ENCODE peak calls at places on chromosomes 5 and 9, in four cellular contexts. C is A549; U is coronary artery; F is CD4-positive, CD25-positive, alpha-beta regulatory T cell. N is an unnamed sample.

GRCh38 chr9:113528088-113528487 is 64.6 kb downstream of the RGS3 start:
- DNase-seq in C (no peak), U (no peak), F (no peak), N (no peak)

GRCh38 chr9:82957526-82958379 is 105.2 kb downstream of the RASEF start:
- DNase-seq in U (no peak), C (no peak), F (no peak), N (no peak)

GRCh38 chr5:40599676-40600075 is 80.0 kb upstream of the PTGER4 start:
- DNase-seq in C (no peak), U (no peak), F (no peak), N (no peak)

GRCh38 chr5:105952875-105953274 is 1717.9 kb downstream of the EFNA5 start:
- DNase-seq in C (no peak), U (no peak), F (no peak), N (no peak)

GRCh38 chr5:151153766-151154272 is 3.8 kb downstream of the ANXA6 start:
- DNase-seq in F (no peak), U (no peak), C (no peak), N (no peak)

GRCh38 chr5:173843800-173844199 is 44.3 kb upstream of the CPEB4 start:
- DNase-seq in U (no peak), F (no peak), C (no peak), N (no peak)

GRCh38 chr5:176415240-176416122 is 858 bp downstream of the CLTB start:
- DNase-seq in U (peak; percentile 83), C (peak; percentile 81), F (peak; percentile 13), N (no peak)

GRCh38 chr5:102048940-102049339 is 247.1 kb downstream of the SLCO4C1 start:
- DNase-seq in F (no peak), U (no peak), C (no peak), N (no peak)

GRCh38 chr9:107336718-107337360 is 53.8 kb downstream of the RAD23B start:
- DNase-seq in U (no peak), C (no peak), F (no peak), N (no peak)

GRCh38 chr9:95131023-95131943 is 186.2 kb downstream of the FANCC start:
- DNase-seq in U (no peak), F (peak; percentile 26), C (peak; percentile 72), N (no peak)

GRCh38 chr5:37867634-37868033 is 27.8 kb upstream of the GDNF start:
- DNase-seq in F (no peak), C (no peak), U (no peak), N (no peak)

GRCh38 chr9:78103971-78104433 is 72.4 kb upstream of the GNAQ start:
- DNase-seq in U (no peak), C (no peak), F (no peak), N (peak; percentile 13)

GRCh38 chr9:76987594-76988200 is 31.8 kb upstream of the FOXB2 start:
- DNase-seq in C (peak; percentile 38), F (no peak), U (no peak), N (no peak)

GRCh38 chr9:135480071-135480941 is 724 bp downstream of the PPP1R26 start:
- DNase-seq in F (no peak), U (no peak), C (peak; percentile 50), N (no peak)

GRCh38 chr9:98380065-98380681 is 124.7 kb upstream of the TBC1D2 start:
- DNase-seq in C (no peak), U (no peak), F (no peak), N (no peak)

GRCh38 chr9:14313378-14313940 is 482 bp downstream of the NFIB start:
- DNase-seq in C (no peak), F (no peak), U (no peak), N (no peak)

GRCh38 chr5:179749857-179750508 is 17.4 kb downstream of the MAML1 start:
- DNase-seq in U (no peak), C (no peak), F (no peak), N (no peak)

GRCh38 chr9:107749787-107750444 is 260.3 kb upstream of the KLF4 start:
- DNase-seq in U (peak; percentile 96), C (peak; percentile 56), F (no peak), N (no peak)

GRCh38 chr5:150394103-150394502 is 18.6 kb downstream of the CD74 start:
- DNase-seq in C (peak; percentile 43), U (no peak), F (no peak), N (no peak)

GRCh38 chr9:86754581-86754980 is 192.7 kb downstream of the GAS1 start:
- DNase-seq in F (no peak), C (no peak), U (no peak), N (no peak)

GRCh38 chr5:106862450-106863193 is 808.1 kb downstream of the EFNA5 start:
- DNase-seq in U (no peak), F (no peak), C (no peak), N (no peak)

GRCh38 chr5:17189381-17190036 is 27.9 kb upstream of the BASP1 start:
- DNase-seq in F (peak; percentile 23), U (peak; percentile 77), C (peak; percentile 49), N (peak; percentile 46)

GRCh38 chr5:14699159-14699558 is 34.6 kb downstream of the OTULIN start:
- DNase-seq in U (no peak), C (no peak), F (no peak), N (no peak)

GRCh38 chr5:52839285-52839684 is 51.6 kb downstream of the ITGA1 start:
- DNase-seq in U (no peak), C (no peak), F (no peak), N (no peak)

GRCh38 chr5:52841114-52841513 is 53.4 kb downstream of the ITGA1 start:
- DNase-seq in F (no peak), C (no peak), U (no peak), N (no peak)

GRCh38 chr5:52842111-52842510 is 54.4 kb downstream of the ITGA1 start:
- DNase-seq in U (no peak), F (no peak), C (no peak), N (no peak)

GRCh38 chr5:52838306-52839015 is 50.7 kb downstream of the ITGA1 start:
- DNase-seq in F (no peak), C (no peak), U (no peak), N (no peak)

GRCh38 chr5:52840286-52841050 is 52.8 kb downstream of the ITGA1 start:
- DNase-seq in U (no peak), F (no peak), C (no peak), N (no peak)
- H3K4me3 ChIP-seq in U (peak overlapping the region; percentile 48), F (no peak overlapping the region), C (no peak overlapping the region), N (no peak overlapping the region)

DNA sequence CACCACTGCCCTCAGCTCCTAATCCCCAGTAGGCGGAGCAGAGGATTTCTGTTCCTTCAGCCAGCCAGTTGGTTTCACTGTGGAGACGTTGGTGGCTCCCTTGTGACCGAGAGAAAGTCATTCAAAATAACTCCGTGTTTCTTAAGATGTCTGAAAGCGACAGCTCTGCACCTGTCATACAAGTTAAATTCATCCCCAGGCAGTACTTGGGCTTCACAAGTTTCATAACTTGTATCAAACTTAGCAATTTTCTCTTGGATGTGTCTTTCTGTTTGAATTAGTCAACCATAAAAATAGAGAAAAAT is 410 bp upstream of the CDKN2B start:
- DNase-seq in F (no peak), U (no peak), C (no peak), N (no peak)
- H3K4me3 ChIP-seq in F (peak overlapping the region; percentile 45), U (peak overlapping the region; percentile 73), C (no peak overlapping the region), N (peak overlapping the region; percentile 81)

DNA sequence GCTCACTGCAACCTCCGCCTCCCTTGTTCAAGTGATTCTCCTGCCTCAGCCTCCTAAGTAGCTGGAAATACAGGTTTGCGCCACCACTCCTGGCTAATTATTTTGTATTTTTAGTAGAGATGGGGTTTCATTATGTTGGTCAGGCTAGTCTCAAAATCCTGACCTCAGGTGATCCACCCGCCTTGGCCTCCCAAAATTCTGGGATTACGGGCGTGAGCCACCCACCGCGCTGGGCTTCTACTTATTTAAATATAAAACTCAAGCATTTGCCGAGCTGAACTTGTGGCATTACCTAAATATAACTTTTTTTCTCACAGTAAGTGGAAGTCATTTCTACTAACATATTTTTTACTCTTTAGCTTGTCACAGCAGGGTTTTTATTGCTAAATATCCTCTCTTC is 1356.3 kb upstream of the ACO1 start:
- DNase-seq in F (no peak), C (no peak), U (no peak), N (no peak)
- H3K4me3 ChIP-seq in F (no peak overlapping the region), C (no peak overlapping the region), U (no peak overlapping the region), N (no peak overlapping the region)

GRCh38 chr5:181188700-181189362 is 16.2 kb downstream of the TRIM7 start:
- DNase-seq in F (peak; percentile 84), U (peak; percentile 89), C (no peak), N (no peak)

GRCh38 chr5:181185560-181185959 is 19.4 kb downstream of the TRIM7 start:
- DNase-seq in F (no peak), C (no peak), U (no peak), N (no peak)

GRCh38 chr5:181186022-181186421 is 19.0 kb downstream of the TRIM7 start:
- DNase-seq in C (no peak), U (no peak), F (no peak), N (no peak)

GRCh38 chr5:181187500-181188213 is 17.3 kb downstream of the TRIM7 start:
- DNase-seq in U (peak; percentile 87), C (no peak), F (peak; percentile 45), N (no peak)

GRCh38 chr5:181186902-181187499 is 18.0 kb downstream of the TRIM7 start:
- DNase-seq in C (no peak), U (no peak), F (peak; percentile 36), N (no peak)
- H3K4me3 ChIP-seq in C (peak overlapping the region; percentile 82), U (no peak overlapping the region), F (no peak overlapping the region), N (peak overlapping the region; percentile 52)

GRCh38 chr5:963310-963672 is 45.3 kb upstream of the NKD2 start:
- DNase-seq in U (no peak), C (no peak), F (no peak), N (no peak)

GRCh38 chr5:966345-966710 is 42.3 kb upstream of the NKD2 start:
- DNase-seq in F (no peak), U (no peak), C (no peak), N (no peak)

GRCh38 chr5:965604-966344 is 42.8 kb upstream of the NKD2 start:
- DNase-seq in F (no peak), C (no peak), U (no peak), N (no peak)

GRCh38 chr5:963673-964531 is 44.7 kb upstream of the NKD2 start:
- DNase-seq in C (no peak), F (peak; percentile 50), U (peak; percentile 70), N (no peak)

DNA sequence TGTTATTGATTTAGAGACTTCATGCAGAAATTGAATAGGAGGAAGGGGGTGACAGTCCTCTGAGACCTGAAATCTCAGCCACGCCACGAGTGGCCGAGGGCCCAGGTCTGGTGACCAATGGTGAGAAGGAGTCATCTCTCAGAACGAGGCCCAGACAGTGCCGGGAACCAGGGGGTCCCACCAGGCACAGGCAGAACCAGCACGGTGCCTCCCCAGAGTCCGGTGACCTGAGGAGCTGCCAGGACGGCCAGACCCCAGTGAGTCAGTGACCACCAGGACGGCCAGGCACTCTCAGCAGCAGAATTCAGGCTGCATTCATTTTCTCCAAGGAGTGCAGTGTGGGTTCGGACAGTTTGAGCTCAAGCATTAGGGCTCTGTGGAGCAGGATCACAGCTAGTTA is 43.8 kb upstream of the NKD2 start:
- DNase-seq in U (peak; percentile 69), C (no peak), F (no peak), N (no peak)
- H3K4me3 ChIP-seq in U (no peak overlapping the region), C (no peak overlapping the region), F (no peak overlapping the region), N (no peak overlapping the region)

GRCh38 chr5:119270955-119271757 is 84.7 kb upstream of the TNFAIP8 start:
- DNase-seq in F (no peak), U (no peak), C (no peak), N (no peak)
- H3K4me3 ChIP-seq in F (peak overlapping the region; percentile 98), U (peak overlapping the region; percentile 22), C (no peak overlapping the region), N (peak overlapping the region; percentile 77)